ENCODE peak calls at places on chromosomes 16 and 17, in four cellular contexts. U is neuronal stem cell, E is HL-60, C is gastrocnemius medialis. H is an unnamed sample.

GRCh38 chr17:48603959-48604769 is 622 bp downstream of the HOXB6 start:
- DNase-seq in U (no peak), C (no peak), E (no peak), H (peak)

GRCh38 chr17:48335858-48336500 is 94.0 kb downstream of the SKAP1 start:
- DNase-seq in C (no peak), U (peak), E (no peak), H (peak)

GRCh38 chr16:4664538-4665418 is 28.6 kb upstream of the NUDT16L1 start:
- DNase-seq in E (peak), U (no peak), C (no peak), H (peak)

GRCh38 chr16:84223456-84223855 is 16.4 kb downstream of the KCNG4 start:
- DNase-seq in C (no peak), E (no peak), U (no peak), H (no peak)

GRCh38 chr17:6108382-6108781 is 38.2 kb downstream of the WSCD1 start:
- DNase-seq in C (no peak), U (no peak), E (no peak), H (no peak)

GRCh38 chr16:54928016-54928356 is 2.7 kb upstream of the IRX5 start:
- DNase-seq in U (peak), E (peak), C (no peak), H (peak)

GRCh38 chr17:4967539-4968165 is at the start of gene SPAG7:
- DNase-seq in U (peak), C (peak), E (peak), H (peak)

GRCh38 chr16:70520612-70521297 is 2.6 kb downstream of the COG4 start:
- DNase-seq in E (peak), C (no peak), U (no peak), H (peak)

GRCh38 chr17:72372185-72372584 is 251.4 kb downstream of the SOX9 start:
- DNase-seq in C (peak), U (no peak), E (no peak), H (peak)

GRCh38 chr17:72699566-72699965 is 392.9 kb downstream of the SLC39A11 start:
- DNase-seq in U (no peak), C (no peak), E (no peak), H (peak)

GRCh38 chr17:13940858-13941665 is 128.2 kb upstream of the COX10 start:
- DNase-seq in U (no peak), E (no peak), C (no peak), H (peak)

GRCh38 chr17:48753794-48754499 is 25.4 kb upstream of the HOXB13 start:
- DNase-seq in E (no peak), C (no peak), U (no peak), H (peak)

GRCh38 chr17:57672205-57672632 is 72.9 kb downstream of the CCDC182 start:
- DNase-seq in U (no peak), E (peak), C (no peak), H (peak)

GRCh38 chr17:83186751-83187421 is 107.5 kb downstream of the METRNL start:
- DNase-seq in U (no peak), E (no peak), C (no peak), H (no peak)

GRCh38 chr16:524274-525011 is 3.1 kb upstream of the CAPN15 start:
- DNase-seq in E (no peak), C (no peak), U (no peak), H (no peak)

GRCh38 chr16:525123-525519 is 2.4 kb upstream of the CAPN15 start:
- DNase-seq in C (no peak), U (no peak), E (no peak), H (no peak)

GRCh38 chr16:527015-527903 is at the start of gene CAPN15:
- DNase-seq in E (peak), C (peak), U (peak), H (peak)

GRCh38 chr16:525520-526180 is 1.9 kb upstream of the CAPN15 start:
- DNase-seq in U (no peak), C (no peak), E (peak), H (peak)

DNA sequence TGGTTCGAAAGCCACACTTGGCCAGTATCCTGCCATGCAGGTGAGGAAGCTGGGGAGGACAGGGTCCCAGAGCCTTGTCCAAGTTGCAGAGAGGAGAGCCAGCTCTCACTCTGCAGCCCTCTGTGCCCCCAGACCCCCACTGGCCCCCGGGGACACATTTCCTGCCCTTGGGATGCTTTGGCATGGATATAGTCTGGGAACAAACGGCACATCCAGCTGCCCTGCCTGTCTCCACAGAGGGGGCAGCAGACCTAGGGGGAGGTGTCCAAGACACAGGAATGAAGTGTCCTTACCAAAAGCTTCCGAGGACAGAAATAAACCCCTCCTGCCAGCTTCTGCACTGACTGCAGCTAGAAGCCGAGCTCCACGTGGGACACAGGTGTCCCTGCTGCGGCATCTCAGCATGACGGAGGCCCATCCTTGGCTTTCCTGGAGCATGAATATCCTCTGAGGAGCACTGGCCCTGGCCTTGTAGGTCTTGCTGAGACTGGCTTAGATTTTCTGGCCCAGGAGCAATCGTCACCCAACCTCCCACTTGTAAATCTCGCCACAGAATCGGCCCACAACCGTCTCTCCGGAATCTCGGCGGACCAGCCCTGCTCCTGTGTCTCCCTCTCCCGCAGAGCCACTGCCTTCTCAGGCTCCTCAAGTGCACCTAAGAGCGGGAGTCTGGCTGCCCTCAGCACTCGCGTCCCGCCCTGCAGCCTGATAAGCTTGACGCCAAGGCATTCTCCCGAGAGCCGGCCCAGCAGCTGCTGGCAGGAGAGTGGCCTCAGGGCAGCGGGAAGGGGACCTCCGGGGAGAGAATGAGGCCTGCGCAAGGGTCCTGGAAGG is 1.1 kb upstream of the CAPN15 start:
- DNase-seq in E (no peak), C (peak), U (no peak), H (peak)
- H3K4me3 ChIP-seq in E (peak), C (peak), U (peak), H (peak)

GRCh38 chr17:40068584-40068916 is 5.8 kb downstream of the THRA start:
- DNase-seq in E (no peak), C (no peak), U (no peak), H (no peak)
- H3K4me3 ChIP-seq in E (peak), C (peak), U (no peak), H (peak)

GRCh38 chr16:79451196-79451816 is 149.2 kb downstream of the MAF start:
- DNase-seq in E (peak), C (no peak), U (no peak), H (no peak)
- H3K4me3 ChIP-seq in E (no peak), C (no peak), U (no peak), H (no peak)

GRCh38 chr17:42182927-42183734 is 2.1 kb downstream of the HCRT start:
- DNase-seq in U (no peak), E (peak), C (no peak), H (peak)
- H3K4me3 ChIP-seq in U (no peak), E (peak), C (peak), H (peak)

GRCh38 chr16:72992142-72992601 is 55.8 kb downstream of the ZFHX3 start:
- DNase-seq in U (peak), E (no peak), C (no peak), H (no peak)
- H3K4me3 ChIP-seq in U (no peak), E (no peak), C (no peak), H (no peak)

GRCh38 chr16:15650698-15651161 is 685 bp downstream of the NDE1 start:
- DNase-seq in E (no peak), U (peak), C (no peak), H (peak)

GRCh38 chr16:15648135-15648730 is 1.8 kb upstream of the NDE1 start:
- DNase-seq in C (no peak), E (no peak), U (no peak), H (no peak)

GRCh38 chr16:15649727-15650018 is 372 bp upstream of the NDE1 start:
- DNase-seq in C (no peak), U (no peak), E (no peak), H (no peak)

GRCh38 chr16:15652293-15653001 is 2.4 kb downstream of the NDE1 start:
- DNase-seq in U (no peak), C (no peak), E (no peak), H (no peak)

GRCh38 chr16:15650019-15650697 is at the start of gene NDE1:
- DNase-seq in C (peak), U (peak), E (peak), H (peak)
- H3K4me3 ChIP-seq in C (peak), U (peak), E (peak), H (peak)

GRCh38 chr16:2516391-2517240 is 2.9 kb downstream of the ATP6V0C start:
- DNase-seq in U (no peak), C (no peak), E (no peak), H (no peak)
- H3K4me3 ChIP-seq in U (no peak), C (peak), E (peak), H (no peak)

H was measured in fibroblast of mammary gland.